ENCODE peak calls at places on chromosomes 11 and 22, in ten cellular contexts. M, L, X, S, Y, A, V, Q, G and N are unnamed samples.

GRCh38 chr22:30292069-30292970 is 3.0 kb upstream of the CASTOR1 start:
- DNase-seq in Y (no peak), L (no peak), A (no peak), G (no peak), S (no peak), M (no peak), X (no peak), Q (no peak), V (no peak), N (no peak)

GRCh38 chr11:84215671-84216070 is 929.5 kb upstream of the CCDC90B start:
- DNase-seq in Y (no peak), S (no peak), A (no peak), X (no peak), V (no peak), G (no peak), Q (no peak), M (no peak), L (no peak), N (no peak)

GRCh38 chr11:45371251-45371749 is 85.2 kb upstream of the SYT13 start:
- DNase-seq in A (peak; percentile 96), M (no peak), S (peak; percentile 85), X (no peak), L (peak; percentile 46), V (peak; percentile 59), Y (peak; percentile 46), G (peak; percentile 89), Q (peak; percentile 68), N (peak; percentile 14)

GRCh38 chr11:102552447-102553200 is 22.1 kb upstream of the MMP7 start:
- DNase-seq in Y (peak; percentile 65), G (no peak), X (no peak), V (peak; percentile 90), A (no peak), Q (peak; percentile 96), S (no peak), M (no peak), L (no peak), N (no peak)

GRCh38 chr11:128172046-128172878 is 415.1 kb downstream of the ETS1 start:
- DNase-seq in Y (peak; percentile 86), X (peak; percentile 68), M (peak; percentile 64), A (peak; percentile 75), S (peak; percentile 25), Q (peak; percentile 74), L (peak; percentile 86), G (peak; percentile 94), V (peak; percentile 75), N (peak; percentile 16)

GRCh38 chr22:31861226-31861840 is 83.0 kb upstream of the YWHAH start:
- DNase-seq in S (no peak), A (no peak), M (no peak), V (peak; percentile 29), G (no peak), Q (no peak), L (no peak), X (no peak), Y (peak; percentile 40), N (no peak)

GRCh38 chr11:62127426-62127825 is 3.6 kb downstream of the INCENP start:
- DNase-seq in A (no peak), X (no peak), Q (no peak), G (no peak), Y (no peak), V (no peak), M (no peak), L (no peak), S (no peak), N (no peak)

GRCh38 chr11:78449866-78450265 is 32.2 kb upstream of the GAB2 start:
- DNase-seq in L (no peak), Q (no peak), M (no peak), A (no peak), V (no peak), X (no peak), S (no peak), Y (peak; percentile 60), G (no peak), N (no peak)

GRCh38 chr11:120751550-120751949 is 240.0 kb downstream of the GRIK4 start:
- DNase-seq in Q (no peak), V (no peak), A (no peak), M (no peak), G (no peak), Y (no peak), S (no peak), X (no peak), L (no peak), N (no peak)

GRCh38 chr11:8631395-8632110 is 37.5 kb upstream of the STK33 start:
- DNase-seq in M (no peak), S (no peak), L (no peak), X (no peak), Y (peak; percentile 93), G (no peak), A (no peak), Q (no peak), V (peak; percentile 60), N (no peak)

GRCh38 chr11:45025716-45026492 is 75.2 kb upstream of the TP53I11 start:
- DNase-seq in Y (peak; percentile 22), M (no peak), G (peak; percentile 86), V (no peak), A (peak; percentile 86), L (no peak), S (no peak), X (no peak), Q (no peak), N (no peak)

GRCh38 chr11:89405629-89406028 is 85.5 kb downstream of the NOX4 start:
- DNase-seq in S (no peak), V (peak; percentile 64), X (no peak), L (no peak), G (no peak), A (no peak), M (no peak), Q (peak; percentile 1), Y (no peak), N (no peak)

GRCh38 chr11:76657824-76658170 is 12.8 kb downstream of the LRRC32 start:
- DNase-seq in S (no peak), Y (no peak), V (no peak), A (no peak), L (no peak), Q (no peak), X (no peak), M (no peak), G (no peak), N (no peak)

GRCh38 chr11:84673753-84674152 is 953.4 kb downstream of the DLG2 start:
- DNase-seq in V (peak; percentile 56), Y (no peak), M (no peak), X (no peak), L (no peak), G (no peak), S (no peak), A (peak; percentile 69), Q (no peak), N (no peak)